ENCODE peak calls at places on chromosomes 7 and 10, in five cellular contexts. S is brain microvascular endothelial cell, J is endodermal cell, T is heart left ventricle, P is hepatocyte. X is an unnamed sample. For H3K36me3, the result is how much of the 10 kb centered on the place peaks cover.

GRCh38 chr10:93893646-93894515 is at the start of gene SLC35G1:
- DNase-seq in S (peak), J (peak), T (peak), P (peak), X (peak)

GRCh38 chr10:89296227-89296648 is 5.6 kb upstream of the IFIT2 start:
- DNase-seq in S (no peak), J (no peak), T (no peak), P (no peak), X (peak)

GRCh38 chr7:152076324-152076821 is 50.9 kb downstream of the GALNT11 start:
- DNase-seq in S (no peak), J (peak), T (no peak), P (peak), X (peak)

GRCh38 chr7:28542410-28542809 is 130.1 kb downstream of the CREB5 start:
- DNase-seq in S (no peak), J (no peak), T (no peak), P (no peak), X (no peak)

GRCh38 chr7:1697499-1698125 is 27.5 kb downstream of the ELFN1 start:
- DNase-seq in S (no peak), J (peak), T (peak), P (no peak), X (no peak)

GRCh38 chr7:22597845-22598244 is 97.9 kb upstream of the STEAP1B start:
- DNase-seq in S (peak), J (no peak), T (no peak), P (no peak), X (peak)

GRCh38 chr10:124685251-124685650 is 58.9 kb downstream of the FAM53B start:
- DNase-seq in S (no peak), J (no peak), T (peak), P (no peak), X (no peak)

GRCh38 chr7:112510032-112510742 is 29.4 kb downstream of the LSMEM1 start:
- DNase-seq in S (peak), J (peak), T (no peak), P (no peak), X (peak)

GRCh38 chr10:44043646-44044368 is 341.1 kb downstream of the CXCL12 start:
- DNase-seq in S (no peak), J (no peak), T (no peak), P (no peak), X (no peak)

GRCh38 chr7:82678716-82679115 is 235.1 kb upstream of the CACNA2D1 start:
- DNase-seq in S (no peak), J (no peak), T (no peak), P (no peak), X (no peak)
- H3K36me3 ChIP-seq in S (under half), J (under half), T (under half), P (under half), X (under half)

GRCh38 chr7:20793258-20793657 is 6.6 kb upstream of the SP8 start:
- DNase-seq in S (no peak), J (peak), T (no peak), P (no peak), X (no peak)

GRCh38 chr7:20793686-20794394 is 7.2 kb upstream of the SP8 start:
- DNase-seq in S (no peak), J (peak), T (no peak), P (no peak), X (no peak)

GRCh38 chr7:20795881-20796280 is 9.2 kb upstream of the SP8 start:
- DNase-seq in S (no peak), J (peak), T (no peak), P (no peak), X (no peak)

GRCh38 chr7:20795361-20795760 is 8.7 kb upstream of the SP8 start:
- DNase-seq in S (no peak), J (peak), T (no peak), P (no peak), X (no peak)

DNA sequence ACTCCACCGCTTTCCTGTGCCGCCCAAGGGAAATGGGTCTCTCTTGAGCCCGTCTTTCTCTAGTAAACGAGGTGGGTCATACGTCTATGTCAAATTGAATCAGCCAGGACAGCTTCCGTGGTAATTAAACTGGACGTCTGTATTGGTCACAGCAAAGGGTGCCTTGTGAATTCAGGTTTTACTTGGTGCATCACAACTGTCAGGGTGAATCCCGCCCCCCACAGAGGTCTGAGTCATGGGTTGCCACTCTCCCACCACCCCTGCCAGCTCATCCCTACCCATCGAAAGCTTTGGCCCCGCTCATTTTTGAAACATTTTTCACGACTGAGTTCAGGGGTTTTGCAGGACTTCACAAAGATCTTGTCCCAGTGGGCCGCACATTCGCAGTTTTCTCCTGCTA is 8.0 kb upstream of the SP8 start:
- DNase-seq in S (no peak), J (peak), T (no peak), P (no peak), X (no peak)
- H3K4me3 ChIP-seq in S (no peak), J (no peak), T (no peak), P (no peak), X (no peak)

DNA sequence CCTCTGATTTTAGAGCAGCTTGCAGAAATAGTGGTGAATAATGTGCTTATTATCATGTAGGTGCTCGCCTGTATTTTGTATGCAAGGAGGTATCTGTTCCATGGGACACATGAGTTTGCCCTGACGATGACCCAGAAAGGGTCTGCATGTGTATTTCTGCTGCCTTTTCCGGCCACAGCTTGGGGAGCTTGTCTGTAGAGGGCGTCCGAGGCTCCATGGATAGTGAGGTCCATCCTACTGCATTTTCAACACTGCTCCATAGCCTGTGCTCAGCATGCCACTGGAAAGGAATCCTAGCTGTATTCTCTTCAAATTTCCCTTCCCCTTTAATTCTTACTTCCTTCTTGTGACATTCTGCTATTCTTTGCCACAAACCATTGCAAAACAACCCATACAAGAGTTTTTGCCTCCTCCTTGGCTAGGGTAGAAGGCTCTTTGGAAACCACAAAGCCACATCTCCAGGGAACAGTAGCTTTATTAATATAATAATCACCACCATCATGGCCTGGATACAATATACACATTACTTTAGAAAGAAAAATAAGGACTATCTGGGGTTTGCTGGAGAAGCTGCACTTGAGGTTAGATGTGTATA is 127.7 kb downstream of the DYNC1I1 start:
- DNase-seq in S (no peak), J (peak), T (no peak), P (no peak), X (no peak)
- TF ChIP-seq CTCF in S (peak), J (peak), T (no peak), P (no peak), X (no peak)

GRCh38 chr7:157204134-157204533 is 65.4 kb downstream of the UBE3C start:
- DNase-seq in S (no peak), J (no peak), T (no peak), P (no peak), X (no peak)

GRCh38 chr7:157208758-157209413 is 70.2 kb downstream of the UBE3C start:
- DNase-seq in S (no peak), J (no peak), T (no peak), P (no peak), X (no peak)

DNA sequence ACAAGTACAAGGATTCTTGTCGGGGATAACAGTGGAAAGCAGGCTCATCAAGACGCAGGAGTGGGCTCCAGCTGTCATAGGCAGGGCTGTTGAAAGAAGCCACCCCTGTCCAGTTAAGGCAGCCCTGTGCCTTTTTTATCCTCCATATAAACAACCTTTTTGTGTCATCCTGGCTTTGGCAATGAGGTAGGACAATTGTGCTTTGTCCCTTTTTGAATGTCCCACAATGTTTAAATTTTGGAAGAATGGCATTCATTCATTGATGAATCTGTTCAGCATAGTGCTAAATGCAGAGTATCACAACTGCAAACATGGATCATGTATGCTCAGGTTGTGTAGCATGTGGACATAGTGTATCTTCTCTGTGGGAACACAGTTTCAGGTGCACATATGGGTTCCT is 66.7 kb downstream of the UBE3C start:
- DNase-seq in S (no peak), J (no peak), T (no peak), P (no peak), X (no peak)
- H3K36me3 ChIP-seq in S (under half), J (half or more), T (under half), P (under half), X (under half)

GRCh38 chr10:69696073-69696731 is 66.2 kb downstream of the FAM241B start:
- DNase-seq in S (peak), J (peak), T (no peak), P (peak), X (peak)
- H3K4me3 ChIP-seq in S (no peak), J (no peak), T (no peak), P (no peak), X (no peak)

GRCh38 chr10:7755103-7755502 is 32.7 kb downstream of the KIN start:
- DNase-seq in S (no peak), J (no peak), T (no peak), P (no peak), X (no peak)

GRCh38 chr10:7752251-7752650 is 35.5 kb downstream of the KIN start:
- DNase-seq in S (no peak), J (no peak), T (no peak), P (no peak), X (no peak)

GRCh38 chr10:7756360-7756992 is 31.3 kb downstream of the KIN start:
- DNase-seq in S (peak), J (peak), T (no peak), P (peak), X (peak)
- TF ChIP-seq CTCF in S (peak), J (peak), T (peak), P (peak), X (peak)

X was measured in bronchial epithelial cell.